ENCODE peak calls at places on chromosomes 11 and 22, in six cellular contexts. I is non-pigmented ciliary epithelial cell; T is posterior cingulate gyrus; R is stimulated activated CD8-positive, alpha-beta memory T cell treated with anti-CD3 and anti-CD28 coated beads, Interleukin-12 subunit alpha, Interleukin-12 subunit beta, amount 100 ng/mL, for 1 hour; L is mesenteric fat pad; S is GM03348. F is an unnamed sample.
A peak's percentile ranks its signal among the peaks of the same experiment; 100 is the strongest.

GRCh38 chr22:42296883-42297282 is 26.4 kb upstream of the TCF20 start:
- DNase-seq in I (no peak), T (no peak), R (no peak), L (no peak), S (no peak), F (no peak)

GRCh38 chr11:125049393-125049792 is 13.7 kb upstream of the SLC37A2 start:
- DNase-seq in I (no peak), T (no peak), R (no peak), L (no peak), S (no peak), F (no peak)

GRCh38 chr22:24271406-24271760 is 752 bp downstream of the SPECC1L start:
- DNase-seq in I (no peak), T (peak; percentile 78), R (no peak), L (no peak), S (no peak), F (no peak)

GRCh38 chr11:12674936-12675696 is 895 bp downstream of the TEAD1 start:
- DNase-seq in I (no peak), T (peak; percentile 82), R (no peak), L (no peak), S (peak; percentile 55), F (peak; percentile 52)

GRCh38 chr11:65900899-65901180 is 652 bp upstream of the FOSL1 start:
- DNase-seq in I (no peak), T (no peak), R (no peak), L (no peak), S (no peak), F (no peak)

GRCh38 chr11:105132716-105133511 is 6.7 kb downstream of the CARD18 start:
- DNase-seq in I (peak; percentile 53), T (no peak), R (no peak), L (no peak), S (no peak), F (no peak)

GRCh38 chr11:80084614-80085013 is 643.8 kb upstream of the TENM4 start:
- DNase-seq in I (no peak), T (no peak), R (no peak), L (no peak), S (no peak), F (no peak)

GRCh38 chr11:84626256-84626655 is 1000.9 kb downstream of the DLG2 start:
- DNase-seq in I (no peak), T (no peak), R (no peak), L (no peak), S (no peak), F (no peak)

GRCh38 chr22:41508770-41509170 is 35.5 kb downstream of the POLR3H start:
- DNase-seq in I (no peak), T (peak; percentile 93), R (no peak), L (no peak), S (no peak), F (peak; percentile 37)

GRCh38 chr22:40044870-40045834 is 50.4 kb downstream of the FAM83F start:
- DNase-seq in I (no peak), T (peak; percentile 84), R (peak; percentile 62), L (peak; percentile 90), S (peak; percentile 67), F (peak; percentile 75)

GRCh38 chr22:42473484-42474193 is 41.4 kb upstream of the NFAM1 start:
- DNase-seq in I (peak; percentile 31), T (no peak), R (no peak), L (no peak), S (peak; percentile 67), F (no peak)

GRCh38 chr22:30283342-30283741 is 6.0 kb downstream of the CASTOR1 start:
- DNase-seq in I (no peak), T (no peak), R (no peak), L (no peak), S (no peak), F (no peak)

GRCh38 chr11:133815636-133816035 is 29.7 kb downstream of the SPATA19 start:
- DNase-seq in I (no peak), T (peak; percentile 79), R (no peak), L (no peak), S (no peak), F (no peak)

GRCh38 chr11:109804911-109805310 is 288.3 kb upstream of the ZC3H12C start:
- DNase-seq in I (no peak), T (no peak), R (no peak), L (no peak), S (no peak), F (no peak)

GRCh38 chr11:80873309-80873999 is 1432.6 kb upstream of the TENM4 start:
- DNase-seq in I (no peak), T (no peak), R (no peak), L (no peak), S (no peak), F (no peak)

GRCh38 chr11:72411623-72412532 is 22.5 kb downstream of the CLPB start:
- DNase-seq in I (no peak), T (no peak), R (no peak), L (no peak), S (no peak), F (no peak)

GRCh38 chr22:47878460-47878859 is 1116.0 kb downstream of the TBC1D22A start:
- DNase-seq in I (no peak), T (no peak), R (no peak), L (no peak), S (no peak), F (no peak)

GRCh38 chr11:1382831-1383607 is 6.7 kb upstream of the BRSK2 start:
- DNase-seq in I (no peak), T (peak; percentile 93), R (peak; percentile 66), L (peak; percentile 95), S (peak; percentile 87), F (peak; percentile 70)

GRCh38 chr22:32736746-32737145 is 64.8 kb upstream of the TIMP3 start:
- DNase-seq in I (no peak), T (no peak), R (no peak), L (no peak), S (no peak), F (no peak)

GRCh38 chr11:90252053-90252452 is 29.2 kb upstream of the CHORDC1 start:
- DNase-seq in I (no peak), T (no peak), R (no peak), L (no peak), S (no peak), F (no peak)

GRCh38 chr11:134657631-134658030 is 245.6 kb upstream of the B3GAT1 start:
- DNase-seq in I (no peak), T (no peak), R (no peak), L (peak; percentile 18), S (no peak), F (no peak)

GRCh38 chr11:77086521-77087472 is 15.8 kb upstream of the OMP start:
- DNase-seq in I (no peak), T (peak; percentile 68), R (no peak), L (no peak), S (no peak), F (no peak)

GRCh38 chr11:128904872-128905344 is 13.8 kb downstream of the KCNJ5 start:
- DNase-seq in I (no peak), T (no peak), R (no peak), L (no peak), S (peak; percentile 72), F (peak; percentile 63)

F was measured in nephron progenitor cell.